ENCODE peak calls at places on chromosomes 1 and 21, in five cellular contexts. One of them, this sample, is unnamed.

GRCh38 chr1:178282949-178283367 is 189.1 kb downstream of the RASAL2 start:
- DNase-seq in heart left ventricle: no peak
- DNase-seq in HFF-Myc: no peak
- DNase-seq in hepatocyte: peak; percentile 44
- DNase-seq in NB4: peak; percentile 75
- DNase-seq in this sample: no peak

GRCh38 chr1:223780318-223780717 is 65.4 kb downstream of the TP53BP2 start:
- DNase-seq in NB4: no peak
- DNase-seq in HFF-Myc: no peak
- DNase-seq in hepatocyte: no peak
- DNase-seq in heart left ventricle: no peak
- DNase-seq in this sample: no peak

GRCh38 chr1:206075786-206076725 is 23.1 kb downstream of the RHEX start:
- DNase-seq in NB4: no peak
- DNase-seq in heart left ventricle: no peak
- DNase-seq in HFF-Myc: no peak
- DNase-seq in hepatocyte: peak; percentile 29
- DNase-seq in this sample: no peak

GRCh38 chr1:32404956-32405355 is 10.7 kb upstream of the BSDC1 start:
- DNase-seq in hepatocyte: no peak
- DNase-seq in heart left ventricle: no peak
- DNase-seq in HFF-Myc: no peak
- DNase-seq in NB4: no peak
- DNase-seq in this sample: no peak

GRCh38 chr1:97920275-97920831 is 481 bp downstream of the DPYD start:
- DNase-seq in HFF-Myc: no peak
- DNase-seq in heart left ventricle: no peak
- DNase-seq in hepatocyte: no peak
- DNase-seq in NB4: no peak
- DNase-seq in this sample: no peak

GRCh38 chr1:112992780-112993179 is 36.8 kb upstream of the SLC16A1 start:
- DNase-seq in HFF-Myc: no peak
- DNase-seq in hepatocyte: no peak
- DNase-seq in NB4: no peak
- DNase-seq in heart left ventricle: no peak
- DNase-seq in this sample: no peak

GRCh38 chr1:171119648-171120047 is 28.9 kb downstream of the FMO3 start:
- DNase-seq in hepatocyte: no peak
- DNase-seq in HFF-Myc: no peak
- DNase-seq in heart left ventricle: no peak
- DNase-seq in NB4: no peak
- DNase-seq in this sample: no peak

GRCh38 chr1:67683306-67683705 is 1.7 kb upstream of the GADD45A start:
- DNase-seq in heart left ventricle: no peak
- DNase-seq in HFF-Myc: no peak
- DNase-seq in NB4: peak; percentile 28
- DNase-seq in hepatocyte: no peak
- DNase-seq in this sample: no peak

GRCh38 chr1:51847294-51847920 is 31.1 kb downstream of the NRDC start:
- DNase-seq in hepatocyte: no peak
- DNase-seq in NB4: no peak
- DNase-seq in HFF-Myc: no peak
- DNase-seq in heart left ventricle: no peak
- DNase-seq in this sample: no peak

GRCh38 chr1:3105167-3105863 is 36.3 kb downstream of the PRDM16 start:
- DNase-seq in hepatocyte: peak; percentile 75
- DNase-seq in NB4: no peak
- DNase-seq in HFF-Myc: no peak
- DNase-seq in heart left ventricle: no peak
- DNase-seq in this sample: peak; percentile 100

GRCh38 chr1:115428262-115428661 is 90.2 kb upstream of the NGF start:
- DNase-seq in hepatocyte: no peak
- DNase-seq in heart left ventricle: no peak
- DNase-seq in NB4: no peak
- DNase-seq in HFF-Myc: no peak
- DNase-seq in this sample: no peak

GRCh38 chr1:17635811-17636210 is 96.3 kb downstream of the ARHGEF10L start:
- DNase-seq in heart left ventricle: peak; percentile 44
- DNase-seq in NB4: peak; percentile 79
- DNase-seq in HFF-Myc: no peak
- DNase-seq in hepatocyte: no peak
- DNase-seq in this sample: no peak

GRCh38 chr1:185856482-185856881 is 122.3 kb downstream of the HMCN1 start:
- DNase-seq in hepatocyte: no peak
- DNase-seq in heart left ventricle: no peak
- DNase-seq in HFF-Myc: no peak
- DNase-seq in NB4: no peak
- DNase-seq in this sample: no peak

GRCh38 chr21:44459712-44460440 is 4.6 kb downstream of the LRRC3 start:
- DNase-seq in HFF-Myc: no peak
- DNase-seq in heart left ventricle: no peak
- DNase-seq in NB4: no peak
- DNase-seq in hepatocyte: no peak
- DNase-seq in this sample: no peak

GRCh38 chr1:185656663-185657062 is 77.5 kb upstream of the HMCN1 start:
- DNase-seq in hepatocyte: no peak
- DNase-seq in heart left ventricle: no peak
- DNase-seq in NB4: no peak
- DNase-seq in HFF-Myc: no peak
- DNase-seq in this sample: no peak

DNA sequence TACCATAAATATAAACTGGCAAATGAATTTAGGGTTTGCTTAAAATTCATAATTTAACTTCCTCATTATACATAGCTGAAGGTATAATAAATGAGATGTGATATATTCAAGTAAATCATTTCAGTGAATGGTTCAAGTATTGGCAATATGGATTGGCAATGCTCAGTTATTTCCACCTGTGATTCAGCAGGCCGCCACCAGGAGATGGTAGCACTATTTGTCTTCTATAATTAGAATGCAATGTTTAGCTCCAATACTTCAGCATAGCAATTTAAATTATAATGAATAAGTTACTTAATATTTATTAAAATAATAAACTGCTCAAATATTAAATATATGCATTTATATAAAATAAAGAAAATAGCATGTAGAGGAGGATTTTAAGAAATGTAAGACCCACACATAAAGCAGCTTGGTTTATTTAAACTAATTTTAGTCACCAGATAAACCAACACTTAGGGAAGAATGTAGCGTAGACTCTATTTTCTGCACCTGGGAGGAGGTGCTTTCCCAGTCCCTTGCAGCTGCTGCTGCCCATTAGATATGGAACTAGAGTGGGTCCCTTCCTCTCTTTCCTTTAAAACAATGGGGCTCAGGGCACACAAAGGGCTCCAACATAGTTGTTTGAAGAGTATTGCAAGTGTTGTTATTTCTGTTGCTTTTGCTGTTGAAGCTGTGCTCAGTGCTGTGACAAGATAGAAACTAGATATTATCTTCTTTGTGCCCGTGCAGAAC is 62.1 kb downstream of the PLPPR4 start:
- DNase-seq in hepatocyte: no peak
- DNase-seq in heart left ventricle: no peak
- DNase-seq in HFF-Myc: no peak
- DNase-seq in NB4: no peak
- DNase-seq in this sample: no peak
- H3K4me3 ChIP-seq in hepatocyte: no peak overlapping the region
- H3K4me3 ChIP-seq in heart left ventricle: no peak overlapping the region
- H3K4me3 ChIP-seq in HFF-Myc: no peak overlapping the region
- H3K4me3 ChIP-seq in NB4: no peak overlapping the region
- H3K4me3 ChIP-seq in this sample: no peak overlapping the region

GRCh38 chr1:27605300-27605766 is 1.4 kb upstream of the AHDC1 start:
- DNase-seq in hepatocyte: no peak
- DNase-seq in HFF-Myc: no peak
- DNase-seq in NB4: no peak
- DNase-seq in heart left ventricle: no peak
- DNase-seq in this sample: no peak

GRCh38 chr1:27604579-27605299 is 795 bp upstream of the AHDC1 start:
- DNase-seq in heart left ventricle: no peak
- DNase-seq in hepatocyte: no peak
- DNase-seq in NB4: no peak
- DNase-seq in HFF-Myc: no peak
- DNase-seq in this sample: no peak

GRCh38 chr1:27605796-27606707 is 2.1 kb upstream of the AHDC1 start:
- DNase-seq in heart left ventricle: peak; percentile 61
- DNase-seq in hepatocyte: peak; percentile 75
- DNase-seq in HFF-Myc: no peak
- DNase-seq in NB4: peak; percentile 80
- DNase-seq in this sample: no peak

GRCh38 chr1:27607239-27607804 is 3.4 kb upstream of the AHDC1 start:
- DNase-seq in HFF-Myc: no peak
- DNase-seq in heart left ventricle: no peak
- DNase-seq in NB4: peak; percentile 89
- DNase-seq in hepatocyte: peak; percentile 49
- DNase-seq in this sample: no peak

GRCh38 chr1:27606708-27607238 is 2.8 kb upstream of the AHDC1 start:
- DNase-seq in NB4: peak; percentile 67
- DNase-seq in HFF-Myc: no peak
- DNase-seq in heart left ventricle: no peak
- DNase-seq in hepatocyte: peak; percentile 38
- DNase-seq in this sample: no peak
- TF ChIP-seq CTCF in NB4: no peak
- TF ChIP-seq CTCF in HFF-Myc: no peak
- TF ChIP-seq CTCF in heart left ventricle: no peak
- TF ChIP-seq CTCF in hepatocyte: no peak
- TF ChIP-seq CTCF in this sample: no peak

GRCh38 chr1:63269571-63269970 is 52.8 kb upstream of the FOXD3 start:
- DNase-seq in heart left ventricle: no peak
- DNase-seq in NB4: no peak
- DNase-seq in HFF-Myc: no peak
- DNase-seq in hepatocyte: no peak
- DNase-seq in this sample: peak; percentile 43
- H3K4me3 ChIP-seq in heart left ventricle: no peak overlapping the region
- H3K4me3 ChIP-seq in NB4: no peak overlapping the region
- H3K4me3 ChIP-seq in HFF-Myc: no peak overlapping the region
- H3K4me3 ChIP-seq in hepatocyte: no peak overlapping the region
- H3K4me3 ChIP-seq in this sample: no peak overlapping the region

DNA sequence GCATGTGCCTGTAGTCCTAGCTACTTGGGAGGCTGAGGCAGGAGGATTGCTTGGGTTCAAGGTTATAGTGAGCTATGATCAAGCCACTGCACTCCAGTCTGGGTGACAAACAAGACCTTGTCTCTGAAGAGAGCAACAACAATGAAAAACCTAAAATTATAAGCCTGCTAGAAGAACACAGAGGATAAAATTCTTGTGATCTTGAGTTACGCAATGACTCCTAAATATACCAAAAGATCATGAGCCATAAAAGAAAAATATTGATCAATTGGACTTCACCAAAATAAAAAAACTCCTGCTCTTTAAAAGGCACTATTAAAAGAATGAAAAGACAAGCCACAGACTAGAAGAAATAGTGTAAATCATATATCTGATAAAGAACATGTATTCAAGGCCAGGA is 22.3 kb downstream of the LDLRAD1 start:
- DNase-seq in hepatocyte: no peak
- DNase-seq in NB4: no peak
- DNase-seq in HFF-Myc: no peak
- DNase-seq in heart left ventricle: no peak
- DNase-seq in this sample: no peak
- TF ChIP-seq CTCF in hepatocyte: no peak
- TF ChIP-seq CTCF in NB4: no peak
- TF ChIP-seq CTCF in HFF-Myc: no peak
- TF ChIP-seq CTCF in heart left ventricle: no peak
- TF ChIP-seq CTCF in this sample: no peak

DNA sequence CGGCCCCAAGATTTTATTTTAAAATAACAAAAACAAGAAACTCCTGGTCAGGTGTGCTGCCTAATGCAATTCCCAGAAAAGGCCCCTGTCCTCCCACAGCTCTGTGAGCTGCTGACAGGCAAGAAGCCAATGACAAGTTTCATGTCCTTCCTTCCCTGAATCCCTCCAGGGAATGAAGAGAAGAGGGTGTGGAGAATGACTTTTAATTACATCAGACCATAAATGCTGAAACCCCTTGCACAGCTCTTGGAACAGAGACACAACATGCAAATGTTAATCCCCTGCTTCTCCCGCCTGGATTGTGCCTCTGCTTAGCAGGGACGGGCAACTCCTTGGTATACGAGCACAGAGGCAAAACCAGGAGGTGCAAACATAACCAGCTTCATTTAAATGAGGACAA is 228.1 kb upstream of the CAMK1G start:
- DNase-seq in hepatocyte: no peak
- DNase-seq in HFF-Myc: no peak
- DNase-seq in heart left ventricle: no peak
- DNase-seq in NB4: no peak
- DNase-seq in this sample: no peak
- H3K4me3 ChIP-seq in hepatocyte: no peak overlapping the region
- H3K4me3 ChIP-seq in HFF-Myc: no peak overlapping the region
- H3K4me3 ChIP-seq in heart left ventricle: no peak overlapping the region
- H3K4me3 ChIP-seq in NB4: no peak overlapping the region
- H3K4me3 ChIP-seq in this sample: no peak overlapping the region

GRCh38 chr1:182444497-182444896 is 5.4 kb upstream of the RGSL1 start:
- DNase-seq in NB4: no peak
- DNase-seq in hepatocyte: no peak
- DNase-seq in HFF-Myc: no peak
- DNase-seq in heart left ventricle: no peak
- DNase-seq in this sample: no peak
- TF ChIP-seq CTCF in NB4: peak; percentile 40
- TF ChIP-seq CTCF in hepatocyte: no peak
- TF ChIP-seq CTCF in HFF-Myc: peak; percentile 13
- TF ChIP-seq CTCF in heart left ventricle: no peak
- TF ChIP-seq CTCF in this sample: peak; percentile 10

GRCh38 chr1:165892935-165893334 is 65.5 kb downstream of the UCK2 start:
- DNase-seq in HFF-Myc: no peak
- DNase-seq in hepatocyte: no peak
- DNase-seq in NB4: no peak
- DNase-seq in heart left ventricle: no peak
- DNase-seq in this sample: no peak

GRCh38 chr1:165893507-165893906 is 66.1 kb downstream of the UCK2 start:
- DNase-seq in HFF-Myc: no peak
- DNase-seq in hepatocyte: no peak
- DNase-seq in NB4: no peak
- DNase-seq in heart left ventricle: no peak
- DNase-seq in this sample: no peak

GRCh38 chr1:165895451-165895871 is 68.0 kb downstream of the UCK2 start:
- DNase-seq in NB4: no peak
- DNase-seq in heart left ventricle: no peak
- DNase-seq in HFF-Myc: no peak
- DNase-seq in hepatocyte: no peak
- DNase-seq in this sample: no peak

GRCh38 chr1:165896277-165896676 is 68.9 kb downstream of the UCK2 start:
- DNase-seq in heart left ventricle: no peak
- DNase-seq in NB4: no peak
- DNase-seq in hepatocyte: no peak
- DNase-seq in HFF-Myc: peak; percentile 80
- DNase-seq in this sample: no peak

GRCh38 chr1:165894591-165894990 is 67.2 kb downstream of the UCK2 start:
- DNase-seq in NB4: no peak
- DNase-seq in heart left ventricle: no peak
- DNase-seq in HFF-Myc: no peak
- DNase-seq in hepatocyte: no peak
- DNase-seq in this sample: no peak
- H3K4me3 ChIP-seq in NB4: no peak overlapping the region
- H3K4me3 ChIP-seq in heart left ventricle: no peak overlapping the region
- H3K4me3 ChIP-seq in HFF-Myc: no peak overlapping the region
- H3K4me3 ChIP-seq in hepatocyte: no peak overlapping the region
- H3K4me3 ChIP-seq in this sample: no peak overlapping the region

This sample was measured in retinal pigment epithelial cell.